ENCODE peak calls at places on chromosomes 6 and 20, in nine cellular contexts. Q is pancreas, N is astrocyte of the spinal cord, V is GM20000, E is AG09309, Y is lung, B is GM13977, A is neural progenitor cell, L is hepatocyte. D is an unnamed sample.

GRCh38 chr20:51284161-51284560 is 258.4 kb downstream of the NFATC2 start:
- DNase-seq in V (no peak), A (no peak), L (no peak), N (no peak), B (no peak), Y (no peak), E (no peak), Q (no peak), D (no peak)

GRCh38 chr6:107153061-107153460 is 37.7 kb upstream of the BEND3 start:
- DNase-seq in L (peak; percentile 14), Q (no peak), A (no peak), B (no peak), Y (no peak), N (peak; percentile 56), E (peak; percentile 8), V (no peak), D (no peak)

GRCh38 chr20:63955281-63955845 is 853 bp downstream of the UCKL1 start:
- DNase-seq in Q (no peak), B (peak; percentile 78), A (peak; percentile 70), V (peak; percentile 80), E (no peak), Y (no peak), N (peak; percentile 15), L (peak; percentile 69), D (no peak)

GRCh38 chr6:7697820-7698623 is 27.9 kb upstream of the BMP6 start:
- DNase-seq in L (peak; percentile 55), A (no peak), Q (no peak), N (peak; percentile 91), V (no peak), E (peak; percentile 90), Y (peak; percentile 59), B (no peak), D (no peak)

GRCh38 chr6:129842881-129843409 is 18.2 kb downstream of the TMEM244 start:
- DNase-seq in Y (no peak), L (no peak), V (no peak), E (no peak), Q (no peak), B (no peak), A (no peak), N (no peak), D (no peak)

GRCh38 chr6:11391934-11392777 is 145.4 kb upstream of the TMEM170B start:
- DNase-seq in Y (no peak), A (no peak), Q (no peak), L (no peak), V (no peak), B (no peak), N (no peak), E (no peak), D (no peak)

GRCh38 chr20:33777831-33778230 is 33.3 kb upstream of the CHMP4B start:
- DNase-seq in L (no peak), A (no peak), E (no peak), Q (no peak), N (no peak), V (no peak), Y (no peak), B (no peak), D (no peak)

GRCh38 chr6:113690255-113690956 is 166.7 kb upstream of the MARCKS start:
- DNase-seq in L (no peak), B (peak; percentile 35), Q (no peak), A (no peak), V (peak; percentile 25), Y (no peak), E (peak; percentile 68), N (peak; percentile 93), D (no peak)

GRCh38 chr20:16922834-16923233 is 174.7 kb downstream of the OTOR start:
- DNase-seq in L (peak; percentile 31), Y (no peak), A (no peak), N (peak; percentile 78), B (no peak), E (peak; percentile 79), V (no peak), Q (no peak), D (no peak)

GRCh38 chr6:16321826-16322225 is 83.4 kb downstream of the GMPR start:
- DNase-seq in A (no peak), B (no peak), Q (no peak), E (no peak), Y (no peak), N (no peak), V (no peak), L (no peak), D (no peak)

GRCh38 chr20:49568491-49569151 is 684 bp upstream of the PTGIS start:
- DNase-seq in B (no peak), V (peak; percentile 36), N (no peak), Q (no peak), E (no peak), A (peak; percentile 81), Y (no peak), L (peak; percentile 41), D (no peak)

GRCh38 chr6:21467091-21467490 is 126.5 kb upstream of the SOX4 start:
- DNase-seq in V (no peak), Y (no peak), E (no peak), Q (peak; percentile 46), L (no peak), N (no peak), B (no peak), A (no peak), D (no peak)

GRCh38 chr6:2746557-2747061 is 4.1 kb downstream of the MYLK4 start:
- DNase-seq in Q (no peak), A (peak; percentile 87), L (no peak), B (no peak), E (no peak), V (no peak), Y (no peak), N (peak; percentile 32), D (no peak)

GRCh38 chr20:63102720-63103375 is 96.1 kb upstream of the BHLHE23 start:
- DNase-seq in B (peak; percentile 86), N (no peak), A (peak; percentile 25), Q (peak; percentile 66), L (no peak), Y (no peak), E (no peak), V (peak; percentile 84), D (peak; percentile 59)

GRCh38 chr20:33411711-33412483 is 10.6 kb upstream of the CDK5RAP1 start:
- DNase-seq in Q (no peak), L (no peak), V (no peak), A (no peak), B (no peak), N (no peak), E (no peak), Y (no peak), D (no peak)

GRCh38 chr6:137415127-137415833 is 78.9 kb downstream of the OLIG3 start:
- DNase-seq in V (peak; percentile 58), E (peak; percentile 35), Y (peak; percentile 69), B (peak; percentile 43), L (peak; percentile 82), Q (peak; percentile 29), A (peak; percentile 82), N (peak; percentile 78), D (no peak)
- TF ChIP-seq CTCF in V (peak; percentile 69), E (peak; percentile 81), Y (peak; percentile 77), B (peak; percentile 78), L (peak; percentile 67), Q (peak; percentile 59), A (peak; percentile 72), N (peak; percentile 86), D (peak; percentile 78)

GRCh38 chr6:53910834-53911233 is 116.0 kb downstream of the LRRC1 start:
- DNase-seq in N (no peak), B (no peak), Y (no peak), V (no peak), E (no peak), Q (no peak), A (peak; percentile 68), L (no peak), D (no peak)
- TF ChIP-seq CTCF in N (no peak), B (no peak), Y (no peak), V (no peak), E (no peak), Q (no peak), A (no peak), L (no peak), D (no peak)

DNA sequence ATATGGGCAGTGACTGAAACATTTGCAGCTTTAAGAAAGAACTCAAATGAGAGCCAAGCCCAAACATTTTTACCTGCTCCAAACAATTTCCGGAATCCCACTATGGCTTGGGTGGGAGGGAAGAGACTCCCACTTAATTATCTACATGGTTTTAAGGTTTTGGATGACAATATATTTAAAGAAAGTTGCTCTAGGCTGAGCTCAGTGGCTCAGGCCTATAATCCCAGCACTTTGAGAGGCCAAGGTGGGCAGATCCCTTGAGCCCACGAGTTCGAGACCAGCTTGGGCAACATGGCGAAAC is 9.5 kb upstream of the AKAP12 start:
- DNase-seq in L (no peak), B (no peak), Y (no peak), Q (no peak), A (no peak), V (no peak), N (no peak), E (no peak), D (no peak)
- TF ChIP-seq CTCF in L (no peak), B (no peak), Y (no peak), Q (no peak), A (no peak), V (no peak), N (no peak), E (no peak), D (no peak)

DNA sequence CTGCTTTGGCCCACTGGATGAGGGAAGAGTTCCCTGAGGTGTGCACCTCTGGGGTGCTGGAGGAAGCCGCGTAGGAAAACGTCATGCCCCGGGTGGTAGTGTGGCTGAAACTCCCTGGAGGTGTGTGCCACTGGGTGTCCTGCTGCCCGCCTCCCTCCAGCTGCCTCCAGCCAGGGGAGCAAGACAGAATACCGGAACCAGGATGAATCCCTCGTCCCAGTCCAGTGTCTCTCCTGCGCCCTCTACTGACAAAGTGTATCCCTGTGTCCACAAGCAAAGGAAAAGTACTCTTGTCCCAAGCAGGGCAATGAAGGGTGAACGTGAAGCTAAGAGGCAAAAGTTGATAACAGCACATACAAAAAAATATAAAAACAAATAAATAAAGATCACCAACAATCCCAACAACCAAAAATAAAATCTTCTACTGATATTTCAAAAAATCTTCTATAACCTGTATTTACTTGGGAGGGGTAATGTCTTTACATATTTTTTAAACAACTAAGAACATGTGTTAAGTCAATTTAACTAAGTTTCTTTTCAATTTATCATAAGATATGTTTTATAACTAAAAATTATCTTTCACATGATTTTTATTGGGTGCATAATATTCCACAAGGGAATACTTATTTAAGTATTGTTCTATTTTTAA is 437.6 kb downstream of the MAFB start:
- DNase-seq in E (no peak), N (no peak), V (peak; percentile 17), A (peak; percentile 58), L (peak; percentile 45), Q (no peak), Y (no peak), B (peak; percentile 41), D (no peak)
- TF ChIP-seq CTCF in E (peak; percentile 69), N (peak; percentile 31), V (peak; percentile 70), A (peak; percentile 55), L (peak; percentile 33), Q (no peak), Y (peak; percentile 19), B (peak; percentile 68), D (peak; percentile 68)

DNA sequence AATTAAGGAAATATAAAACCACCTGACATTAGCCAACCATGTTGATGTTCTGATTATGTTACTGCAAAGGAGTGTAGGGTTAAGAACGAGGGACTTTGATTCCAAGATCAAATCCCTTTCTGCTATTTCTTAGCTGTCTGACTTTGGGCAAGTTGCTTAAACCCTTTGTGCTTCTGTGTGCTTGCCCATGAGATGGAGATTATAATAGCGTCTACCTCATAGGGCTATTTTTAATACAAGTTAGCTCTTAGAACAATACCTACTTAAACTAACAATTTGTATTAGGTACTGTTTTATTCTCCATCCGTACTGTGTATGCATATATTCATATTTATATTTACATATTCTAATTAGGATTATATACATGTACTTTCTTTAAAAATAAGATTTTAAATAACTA is 263.8 kb downstream of the ESR1 start:
- DNase-seq in V (no peak), Q (no peak), Y (no peak), L (no peak), A (no peak), N (no peak), B (no peak), E (no peak), D (no peak)
- TF ChIP-seq CTCF in V (no peak), Q (no peak), Y (no peak), L (no peak), A (no peak), N (no peak), B (no peak), E (no peak), D (no peak)